ENCODE peak calls at places on chromosomes 3 and 15, in nine cellular contexts. N is NCI-H1092; C is A549; J is activated CD4-positive, alpha-beta T cell treated with anti-CD3 and anti-CD28 coated beads, Interleukin-2, amount 10 ng/mL, durations not matched to agents 7 days and 5 days; W is Caki2; D is fibroblast of mammary gland; G is GM10248; S is kidney tubule cell; H is NCI-H187 treated with DMSO at 0.1 percent for 48 hours. Z is an unnamed sample.

GRCh38 chr3:46663611-46664135 is 29.8 kb downstream of the ALS2CL start:
- DNase-seq in D (peak), J (no peak), H (peak), C (peak), S (peak), W (no peak), G (peak), N (peak), Z (peak)

GRCh38 chr3:12423918-12424634 is 60.2 kb upstream of the TSEN2 start:
- DNase-seq in D (peak), C (peak), S (peak), H (no peak), W (peak), J (no peak), G (no peak), N (no peak), Z (no peak)

GRCh38 chr3:50609071-50609742 is 2.4 kb downstream of the CISH start:
- DNase-seq in C (no peak), N (no peak), J (no peak), S (no peak), G (no peak), H (no peak), D (no peak), W (no peak), Z (no peak)

GRCh38 chr3:58868101-58868779 is 181.6 kb downstream of the CFAP20DC start:
- DNase-seq in G (peak), H (no peak), J (no peak), N (no peak), C (no peak), D (no peak), W (no peak), S (no peak), Z (no peak)

GRCh38 chr3:130894873-130895330 is 1.0 kb downstream of the ATP2C1 start:
- DNase-seq in D (peak), C (no peak), J (no peak), N (no peak), H (no peak), G (no peak), S (no peak), W (no peak), Z (no peak)

GRCh38 chr3:146026547-146026946 is 134.4 kb downstream of the PLOD2 start:
- DNase-seq in W (no peak), H (no peak), G (no peak), C (no peak), D (no peak), J (no peak), N (no peak), S (no peak), Z (no peak)

GRCh38 chr3:11195201-11195600 is 40.9 kb downstream of the HRH1 start:
- DNase-seq in C (no peak), J (no peak), S (no peak), W (no peak), G (no peak), H (no peak), N (no peak), D (no peak), Z (no peak)

GRCh38 chr15:69467636-69468035 is 15.0 kb downstream of the RPLP1 start:
- DNase-seq in W (no peak), S (peak), G (no peak), H (no peak), C (no peak), J (no peak), D (no peak), N (no peak), Z (peak)

GRCh38 chr15:36465304-36465703 is 114.1 kb upstream of the CDIN1 start:
- DNase-seq in S (no peak), C (no peak), D (peak), H (no peak), W (no peak), J (no peak), G (no peak), N (no peak), Z (no peak)

GRCh38 chr3:183576487-183577107 is 21.1 kb upstream of the KLHL6 start:
- DNase-seq in D (peak), G (no peak), H (peak), C (no peak), J (no peak), S (no peak), W (no peak), N (peak), Z (no peak)

GRCh38 chr3:150589759-150590158 is 13.4 kb upstream of the SELENOT start:
- DNase-seq in N (no peak), H (no peak), S (no peak), W (no peak), G (no peak), J (no peak), C (no peak), D (peak), Z (peak)

Z was measured in bronchial epithelial cell.